ENCODE peak calls at places on chromosomes 16 and 17, in four cellular contexts. V, Z, P and H are unnamed samples.

GRCh38 chr17:46944931-46945330 is 22.0 kb downstream of the GOSR2 start:
- DNase-seq in P (no peak), Z (peak), V (no peak), H (no peak)

GRCh38 chr17:40101367-40102210 is 1.2 kb upstream of the NR1D1 start:
- DNase-seq in P (no peak), V (no peak), Z (no peak), H (no peak)

GRCh38 chr16:309476-309875 is 26.5 kb downstream of the PDIA2 start:
- DNase-seq in P (peak), Z (no peak), V (no peak), H (no peak)

GRCh38 chr17:43882761-43883415 is 24.4 kb downstream of the MPP2 start:
- DNase-seq in V (no peak), P (no peak), Z (no peak), H (no peak)

GRCh38 chr16:83847371-83848225 is 39.8 kb downstream of the HSBP1 start:
- DNase-seq in V (peak), P (no peak), Z (no peak), H (no peak)

GRCh38 chr17:66177048-66177447 is 14.9 kb downstream of the CEP112 start:
- DNase-seq in V (no peak), P (no peak), Z (no peak), H (no peak)

GRCh38 chr17:81453049-81453448 is 57.8 kb downstream of the BAHCC1 start:
- DNase-seq in P (no peak), V (no peak), Z (no peak), H (no peak)

GRCh38 chr17:43427362-43428043 is 28.7 kb downstream of the ARL4D start:
- DNase-seq in P (no peak), Z (no peak), V (no peak), H (no peak)

GRCh38 chr17:61235821-61236197 is 163.8 kb upstream of the TBX2 start:
- DNase-seq in V (no peak), P (no peak), Z (peak), H (peak)

GRCh38 chr17:69608114-69608513 is 193.6 kb downstream of the MAP2K6 start:
- DNase-seq in P (no peak), Z (peak), V (no peak), H (no peak)
- H3K27ac ChIP-seq in P (no peak), Z (peak), V (peak), H (peak)

GRCh38 chr17:59383893-59384292 is 52.4 kb downstream of the YPEL2 start:
- DNase-seq in V (no peak), Z (no peak), P (no peak), H (no peak)

GRCh38 chr17:59378621-59379194 is 47.3 kb downstream of the YPEL2 start:
- DNase-seq in V (no peak), Z (peak), P (no peak), H (no peak)

GRCh38 chr17:59377410-59377809 is 46.0 kb downstream of the YPEL2 start:
- DNase-seq in V (no peak), Z (peak), P (no peak), H (no peak)

GRCh38 chr17:59380474-59380873 is 49.0 kb downstream of the YPEL2 start:
- DNase-seq in Z (no peak), P (no peak), V (no peak), H (no peak)

GRCh38 chr17:59381716-59382570 is 50.5 kb downstream of the YPEL2 start:
- DNase-seq in P (no peak), V (no peak), Z (peak), H (no peak)
- H3K27ac ChIP-seq in P (no peak), V (no peak), Z (peak), H (no peak)

GRCh38 chr16:28105954-28106353 is 42.4 kb upstream of the GSG1L start:
- DNase-seq in Z (no peak), V (no peak), P (no peak), H (no peak)

GRCh38 chr16:28104404-28104803 is 40.9 kb upstream of the GSG1L start:
- DNase-seq in V (no peak), Z (no peak), P (no peak), H (no peak)

GRCh38 chr16:28101533-28101890 is 38.0 kb upstream of the GSG1L start:
- DNase-seq in V (no peak), Z (no peak), P (no peak), H (no peak)

GRCh38 chr16:28105297-28105696 is 41.8 kb upstream of the GSG1L start:
- DNase-seq in V (no peak), Z (no peak), P (no peak), H (no peak)

GRCh38 chr16:28103516-28104170 is 40.1 kb upstream of the GSG1L start:
- DNase-seq in V (no peak), P (no peak), Z (no peak), H (no peak)
- H3K27ac ChIP-seq in V (no peak), P (no peak), Z (no peak), H (no peak)

GRCh38 chr16:78285437-78285917 is 186.0 kb downstream of the WWOX start:
- DNase-seq in P (no peak), V (no peak), Z (no peak), H (no peak)

GRCh38 chr16:78283668-78284251 is 184.3 kb downstream of the WWOX start:
- DNase-seq in P (no peak), V (no peak), Z (no peak), H (no peak)

GRCh38 chr16:78286076-78286475 is 186.6 kb downstream of the WWOX start:
- DNase-seq in V (no peak), P (no peak), Z (no peak), H (no peak)

GRCh38 chr16:78281115-78281514 is 181.7 kb downstream of the WWOX start:
- DNase-seq in Z (no peak), V (no peak), P (no peak), H (no peak)

DNA sequence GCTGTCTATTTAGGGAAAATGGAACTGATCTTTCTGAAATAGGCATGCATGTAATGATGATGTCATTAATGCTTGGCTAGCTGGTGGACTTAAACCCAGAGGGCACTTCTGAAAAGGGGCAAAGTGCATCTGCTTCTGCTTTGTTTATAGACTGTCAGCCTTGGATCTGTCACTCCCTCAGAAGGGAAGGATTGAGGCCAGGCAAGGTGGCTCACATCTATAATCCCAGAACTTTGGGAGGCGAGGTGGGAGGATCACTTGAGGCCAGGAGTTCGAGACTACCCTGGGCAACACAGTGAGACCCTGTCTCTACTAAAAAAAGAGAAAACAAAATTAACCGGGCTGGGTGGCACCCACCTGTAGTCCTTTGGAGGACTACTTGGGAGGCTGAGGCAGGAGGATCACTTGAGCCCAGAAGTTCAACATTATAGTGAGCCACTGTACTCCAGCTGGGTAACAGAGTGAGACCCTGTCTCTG is 185.5 kb downstream of the WWOX start:
- DNase-seq in P (no peak), Z (no peak), V (no peak), H (no peak)
- H3K27ac ChIP-seq in P (no peak), Z (no peak), V (no peak), H (no peak)

GRCh38 chr16:85422124-85422373 is 191.1 kb upstream of the GSE1 start:
- DNase-seq in V (no peak), P (no peak), Z (no peak), H (no peak)
- H3K27ac ChIP-seq in V (no peak), P (no peak), Z (no peak), H (no peak)

DNA sequence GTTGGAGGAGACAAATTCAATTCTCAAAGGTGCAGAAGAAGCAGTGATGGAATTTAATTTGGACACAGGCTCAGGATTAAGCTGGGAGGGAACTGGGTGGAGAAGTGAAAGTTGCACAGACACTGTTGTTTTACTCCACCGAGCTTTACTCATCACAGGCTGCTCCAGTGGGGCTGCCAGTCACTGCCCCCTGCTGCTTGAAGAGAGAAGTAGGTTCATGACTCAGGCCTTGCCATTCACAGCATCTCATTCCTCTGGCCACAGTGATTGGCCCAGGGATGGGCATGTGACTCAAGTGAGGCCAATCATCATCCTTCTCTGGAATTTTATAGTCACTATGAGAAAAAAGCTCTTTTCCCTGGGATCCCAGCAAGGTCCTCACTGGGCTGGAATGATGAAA is 11.8 kb downstream of the GNAO1 start:
- DNase-seq in Z (peak), P (peak), V (peak), H (peak)
- H3K27ac ChIP-seq in Z (no peak), P (peak), V (no peak), H (no peak)